ENCODE peak calls at places on chromosomes 12 and 14, in six cellular contexts. K, U, E, W, S and L are unnamed samples.

GRCh38 chr14:104805326-104805678 is 4.4 kb downstream of the ZBTB42 start:
- DNase-seq in W (no peak), U (no peak), K (no peak), S (no peak), E (no peak), L (no peak)

GRCh38 chr14:21987937-21988336 is 314.3 kb upstream of the OR4E1 start:
- DNase-seq in E (no peak), S (no peak), K (peak; percentile 37), W (peak; percentile 61), U (peak; percentile 35), L (no peak)

GRCh38 chr12:96501139-96501741 is 11.9 kb downstream of the CFAP54 start:
- DNase-seq in W (no peak), S (no peak), U (peak; percentile 57), K (peak; percentile 33), E (peak; percentile 30), L (peak; percentile 45)

GRCh38 chr12:11814362-11814761 is 164.9 kb downstream of the ETV6 start:
- DNase-seq in E (no peak), K (no peak), W (no peak), S (no peak), U (no peak), L (no peak)

GRCh38 chr14:76947078-76947837 is 81.2 kb downstream of the IRF2BPL start:
- DNase-seq in E (peak; percentile 76), K (peak; percentile 64), U (peak; percentile 86), S (peak; percentile 91), W (peak; percentile 96), L (peak; percentile 97)

GRCh38 chr12:117900561-117900960 is 68.2 kb downstream of the KSR2 start:
- DNase-seq in U (no peak), K (no peak), W (no peak), S (no peak), E (no peak), L (no peak)

GRCh38 chr14:98847520-98848468 is 424.2 kb downstream of the BCL11B start:
- DNase-seq in U (no peak), K (no peak), E (no peak), S (no peak), W (no peak), L (no peak)

GRCh38 chr14:101929946-101930345 is 34.4 kb upstream of the DYNC1H1 start:
- DNase-seq in W (no peak), U (no peak), S (no peak), E (no peak), K (no peak), L (no peak)

GRCh38 chr14:70808402-70809237 is 693 bp downstream of the MAP3K9 start:
- DNase-seq in S (no peak), W (peak; percentile 85), U (peak; percentile 68), K (no peak), E (peak; percentile 31), L (peak; percentile 67)

GRCh38 chr14:76763362-76764041 is 2.2 kb downstream of the VASH1 start:
- DNase-seq in S (no peak), E (no peak), W (no peak), U (peak; percentile 19), K (no peak), L (no peak)